ENCODE peak calls at places on chromosome 16, in four cellular contexts. One of them, this sample, is unnamed.

GRCh38 chr16:85636234-85636812 is 23.2 kb downstream of the GSE1 start:
- DNase-seq in NCI-H460: no peak
- DNase-seq in dermis microvascular lymphatic vessel endothelial cell: no peak
- DNase-seq in activated CD4-positive, alpha-beta T cell treated with anti-CD3 and anti-CD28 coated beads, Interleukin-2, amount 50 U/mL, for 4 hours: no peak
- DNase-seq in this sample: no peak

GRCh38 chr16:1414532-1415265 is at the start of gene UNKL:
- DNase-seq in activated CD4-positive, alpha-beta T cell treated with anti-CD3 and anti-CD28 coated beads, Interleukin-2, amount 50 U/mL, for 4 hours: peak; percentile 72
- DNase-seq in NCI-H460: peak; percentile 51
- DNase-seq in dermis microvascular lymphatic vessel endothelial cell: peak; percentile 36
- DNase-seq in this sample: peak; percentile 70

GRCh38 chr16:17211797-17212196 is 259.0 kb downstream of the XYLT1 start:
- DNase-seq in NCI-H460: no peak
- DNase-seq in activated CD4-positive, alpha-beta T cell treated with anti-CD3 and anti-CD28 coated beads, Interleukin-2, amount 50 U/mL, for 4 hours: peak; percentile 9
- DNase-seq in dermis microvascular lymphatic vessel endothelial cell: no peak
- DNase-seq in this sample: peak; percentile 2

GRCh38 chr16:57446530-57447141 is 549 bp downstream of the CIAPIN1 start:
- DNase-seq in activated CD4-positive, alpha-beta T cell treated with anti-CD3 and anti-CD28 coated beads, Interleukin-2, amount 50 U/mL, for 4 hours: no peak
- DNase-seq in dermis microvascular lymphatic vessel endothelial cell: no peak
- DNase-seq in NCI-H460: peak; percentile 16
- DNase-seq in this sample: no peak

GRCh38 chr16:66925322-66925840 is at the start of gene RRAD:
- DNase-seq in activated CD4-positive, alpha-beta T cell treated with anti-CD3 and anti-CD28 coated beads, Interleukin-2, amount 50 U/mL, for 4 hours: no peak
- DNase-seq in dermis microvascular lymphatic vessel endothelial cell: no peak
- DNase-seq in NCI-H460: no peak
- DNase-seq in this sample: no peak

GRCh38 chr16:89050119-89050867 is 43.4 kb upstream of the ACSF3 start:
- DNase-seq in dermis microvascular lymphatic vessel endothelial cell: no peak
- DNase-seq in activated CD4-positive, alpha-beta T cell treated with anti-CD3 and anti-CD28 coated beads, Interleukin-2, amount 50 U/mL, for 4 hours: no peak
- DNase-seq in NCI-H460: no peak
- DNase-seq in this sample: no peak

GRCh38 chr16:31699601-31700000 is 171.9 kb downstream of the AHSP start:
- DNase-seq in NCI-H460: no peak
- DNase-seq in dermis microvascular lymphatic vessel endothelial cell: no peak
- DNase-seq in activated CD4-positive, alpha-beta T cell treated with anti-CD3 and anti-CD28 coated beads, Interleukin-2, amount 50 U/mL, for 4 hours: no peak
- DNase-seq in this sample: no peak

GRCh38 chr16:58413359-58413758 is 21.1 kb downstream of the GINS3 start:
- DNase-seq in NCI-H460: no peak
- DNase-seq in dermis microvascular lymphatic vessel endothelial cell: no peak
- DNase-seq in activated CD4-positive, alpha-beta T cell treated with anti-CD3 and anti-CD28 coated beads, Interleukin-2, amount 50 U/mL, for 4 hours: no peak
- DNase-seq in this sample: no peak

GRCh38 chr16:47734987-47735594 is 274.0 kb downstream of the PHKB start:
- DNase-seq in dermis microvascular lymphatic vessel endothelial cell: no peak
- DNase-seq in activated CD4-positive, alpha-beta T cell treated with anti-CD3 and anti-CD28 coated beads, Interleukin-2, amount 50 U/mL, for 4 hours: no peak
- DNase-seq in NCI-H460: no peak
- DNase-seq in this sample: no peak

GRCh38 chr16:89922477-89922883 is 662 bp upstream of the TUBB3 start:
- DNase-seq in dermis microvascular lymphatic vessel endothelial cell: peak; percentile 36
- DNase-seq in NCI-H460: peak; percentile 89
- DNase-seq in activated CD4-positive, alpha-beta T cell treated with anti-CD3 and anti-CD28 coated beads, Interleukin-2, amount 50 U/mL, for 4 hours: no peak
- DNase-seq in this sample: no peak

GRCh38 chr16:24825696-24826095 is 20.1 kb upstream of the SLC5A11 start:
- DNase-seq in NCI-H460: no peak
- DNase-seq in dermis microvascular lymphatic vessel endothelial cell: no peak
- DNase-seq in activated CD4-positive, alpha-beta T cell treated with anti-CD3 and anti-CD28 coated beads, Interleukin-2, amount 50 U/mL, for 4 hours: no peak
- DNase-seq in this sample: no peak

GRCh38 chr16:86062271-86062965 is 163.5 kb downstream of the IRF8 start:
- DNase-seq in NCI-H460: no peak
- DNase-seq in dermis microvascular lymphatic vessel endothelial cell: no peak
- DNase-seq in activated CD4-positive, alpha-beta T cell treated with anti-CD3 and anti-CD28 coated beads, Interleukin-2, amount 50 U/mL, for 4 hours: no peak
- DNase-seq in this sample: no peak

GRCh38 chr16:52357711-52358110 is 189.2 kb downstream of the TOX3 start:
- DNase-seq in activated CD4-positive, alpha-beta T cell treated with anti-CD3 and anti-CD28 coated beads, Interleukin-2, amount 50 U/mL, for 4 hours: no peak
- DNase-seq in NCI-H460: no peak
- DNase-seq in dermis microvascular lymphatic vessel endothelial cell: no peak
- DNase-seq in this sample: no peak

GRCh38 chr16:12267491-12267890 is 291.0 kb downstream of the SNX29 start:
- DNase-seq in dermis microvascular lymphatic vessel endothelial cell: no peak
- DNase-seq in activated CD4-positive, alpha-beta T cell treated with anti-CD3 and anti-CD28 coated beads, Interleukin-2, amount 50 U/mL, for 4 hours: no peak
- DNase-seq in NCI-H460: no peak
- DNase-seq in this sample: no peak

GRCh38 chr16:66728117-66728787 is 23.2 kb downstream of the DYNC1LI2 start:
- DNase-seq in NCI-H460: peak; percentile 68
- DNase-seq in activated CD4-positive, alpha-beta T cell treated with anti-CD3 and anti-CD28 coated beads, Interleukin-2, amount 50 U/mL, for 4 hours: no peak
- DNase-seq in dermis microvascular lymphatic vessel endothelial cell: peak; percentile 55
- DNase-seq in this sample: no peak

GRCh38 chr16:73068546-73069401 is 20.8 kb upstream of the ZFHX3 start:
- DNase-seq in activated CD4-positive, alpha-beta T cell treated with anti-CD3 and anti-CD28 coated beads, Interleukin-2, amount 50 U/mL, for 4 hours: no peak
- DNase-seq in NCI-H460: peak; percentile 75
- DNase-seq in dermis microvascular lymphatic vessel endothelial cell: no peak
- DNase-seq in this sample: no peak

GRCh38 chr16:66070140-66070887 is 296.2 kb upstream of the CDH5 start:
- DNase-seq in dermis microvascular lymphatic vessel endothelial cell: no peak
- DNase-seq in activated CD4-positive, alpha-beta T cell treated with anti-CD3 and anti-CD28 coated beads, Interleukin-2, amount 50 U/mL, for 4 hours: no peak
- DNase-seq in NCI-H460: no peak
- DNase-seq in this sample: no peak

GRCh38 chr16:56477096-56477878 is 25.9 kb downstream of the OGFOD1 start:
- DNase-seq in NCI-H460: peak; percentile 20
- DNase-seq in dermis microvascular lymphatic vessel endothelial cell: peak; percentile 45
- DNase-seq in activated CD4-positive, alpha-beta T cell treated with anti-CD3 and anti-CD28 coated beads, Interleukin-2, amount 50 U/mL, for 4 hours: peak; percentile 9
- DNase-seq in this sample: no peak

GRCh38 chr16:70695351-70696070 is 9.7 kb upstream of the MTSS2 start:
- DNase-seq in NCI-H460: no peak
- DNase-seq in activated CD4-positive, alpha-beta T cell treated with anti-CD3 and anti-CD28 coated beads, Interleukin-2, amount 50 U/mL, for 4 hours: no peak
- DNase-seq in dermis microvascular lymphatic vessel endothelial cell: peak; percentile 79
- DNase-seq in this sample: no peak

GRCh38 chr16:58026705-58027340 is 1.3 kb downstream of the MMP15 start:
- DNase-seq in NCI-H460: no peak
- DNase-seq in activated CD4-positive, alpha-beta T cell treated with anti-CD3 and anti-CD28 coated beads, Interleukin-2, amount 50 U/mL, for 4 hours: no peak
- DNase-seq in dermis microvascular lymphatic vessel endothelial cell: no peak
- DNase-seq in this sample: no peak

GRCh38 chr16:69781118-69781517 is 19.0 kb downstream of the WWP2 start:
- DNase-seq in dermis microvascular lymphatic vessel endothelial cell: no peak
- DNase-seq in activated CD4-positive, alpha-beta T cell treated with anti-CD3 and anti-CD28 coated beads, Interleukin-2, amount 50 U/mL, for 4 hours: no peak
- DNase-seq in NCI-H460: no peak
- DNase-seq in this sample: no peak

GRCh38 chr16:27625050-27625697 is 75.2 kb downstream of the KATNIP start:
- DNase-seq in dermis microvascular lymphatic vessel endothelial cell: peak; percentile 88
- DNase-seq in activated CD4-positive, alpha-beta T cell treated with anti-CD3 and anti-CD28 coated beads, Interleukin-2, amount 50 U/mL, for 4 hours: no peak
- DNase-seq in NCI-H460: no peak
- DNase-seq in this sample: no peak

GRCh38 chr16:821751-822150 is 21.2 kb upstream of the GNG13 start:
- DNase-seq in NCI-H460: no peak
- DNase-seq in dermis microvascular lymphatic vessel endothelial cell: no peak
- DNase-seq in activated CD4-positive, alpha-beta T cell treated with anti-CD3 and anti-CD28 coated beads, Interleukin-2, amount 50 U/mL, for 4 hours: no peak
- DNase-seq in this sample: no peak

GRCh38 chr16:63689068-63689467 is 1432.8 kb downstream of the CDH11 start:
- DNase-seq in dermis microvascular lymphatic vessel endothelial cell: no peak
- DNase-seq in NCI-H460: no peak
- DNase-seq in activated CD4-positive, alpha-beta T cell treated with anti-CD3 and anti-CD28 coated beads, Interleukin-2, amount 50 U/mL, for 4 hours: no peak
- DNase-seq in this sample: no peak